ENCODE peak calls at places on chromosome 16, in nine cellular contexts. S, X, U, L, O, Q, N, W and F are unnamed samples.
A peak's percentile ranks its signal among the peaks of the same experiment; 100 is the strongest.

GRCh38 chr16:69013991-69014390 is 91.5 kb upstream of the HAS3 start:
- DNase-seq in S (no peak), X (no peak), U (no peak), L (no peak), O (no peak), Q (no peak), N (no peak), W (no peak), F (no peak)

GRCh38 chr16:86679490-86679889 is 101.1 kb downstream of the FOXL1 start:
- DNase-seq in S (peak; percentile 56), X (no peak), U (no peak), L (no peak), O (no peak), Q (no peak), N (no peak), W (no peak), F (no peak)

GRCh38 chr16:85683363-85683762 is 5.4 kb downstream of the GINS2 start:
- DNase-seq in S (no peak), X (no peak), U (no peak), L (no peak), O (no peak), Q (no peak), N (no peak), W (no peak), F (no peak)

GRCh38 chr16:56401482-56401881 is 23.9 kb downstream of the AMFR start:
- DNase-seq in S (peak; percentile 12), X (no peak), U (peak; percentile 42), L (no peak), O (no peak), Q (no peak), N (peak; percentile 34), W (no peak), F (no peak)

GRCh38 chr16:80968386-80969113 is 38.1 kb downstream of the CMC2 start:
- DNase-seq in S (peak; percentile 49), X (no peak), U (no peak), L (no peak), O (no peak), Q (no peak), N (no peak), W (no peak), F (no peak)

GRCh38 chr16:74999683-75000480 is 1.1 kb downstream of the ZNRF1 start:
- DNase-seq in S (peak; percentile 61), X (peak; percentile 58), U (peak; percentile 69), L (no peak), O (peak; percentile 59), Q (peak; percentile 73), N (peak; percentile 58), W (peak; percentile 29), F (peak; percentile 45)

GRCh38 chr16:88334517-88335149 is 48.1 kb upstream of the ZNF469 start:
- DNase-seq in S (no peak), X (no peak), U (no peak), L (no peak), O (no peak), Q (no peak), N (no peak), W (no peak), F (no peak)

GRCh38 chr16:55367796-55368195 is 43.8 kb downstream of the IRX6 start:
- DNase-seq in S (peak; percentile 43), X (no peak), U (no peak), L (no peak), O (no peak), Q (no peak), N (no peak), W (no peak), F (no peak)

GRCh38 chr16:88133507-88133843 is 182.2 kb downstream of the BANP start:
- DNase-seq in S (no peak), X (no peak), U (no peak), L (no peak), O (no peak), Q (no peak), N (no peak), W (no peak), F (no peak)

GRCh38 chr16:53891409-53892139 is 187.6 kb downstream of the FTO start:
- DNase-seq in S (no peak), X (no peak), U (no peak), L (no peak), O (no peak), Q (no peak), N (no peak), W (no peak), F (no peak)